ENCODE peak calls at places on chromosomes 4 and X, in ten cellular contexts. B is cardiac fibroblast, U is AG04449, N is endothelial cell, F is PC-3, C is fibroblast of mammary gland, V is heart left ventricle, D is cardiac muscle cell, S is LNCaP clone FGC, Q is endodermal cell. J is an unnamed sample.

GRCh38 chrX:118807151-118808017 is 16.2 kb upstream of the ZCCHC12 start:
- DNase-seq in B (peak), U (no peak), N (peak), F (peak), C (peak), V (no peak), D (peak), S (no peak), Q (peak), J (peak)

GRCh38 chr4:111016416-111016815 is 393.5 kb upstream of the PITX2 start:
- DNase-seq in B (no peak), U (no peak), N (no peak), F (no peak), C (no peak), V (no peak), D (no peak), S (no peak), Q (no peak), J (no peak)

GRCh38 chr4:3301450-3302163 is 8.8 kb downstream of the RGS12 start:
- DNase-seq in B (no peak), U (no peak), N (no peak), F (no peak), C (no peak), V (no peak), D (no peak), S (no peak), Q (peak), J (no peak)

GRCh38 chr4:30073001-30073710 is 647.0 kb upstream of the PCDH7 start:
- DNase-seq in B (peak), U (no peak), N (no peak), F (no peak), C (no peak), V (no peak), D (no peak), S (no peak), Q (no peak), J (no peak)

GRCh38 chr4:127188847-127189246 is 443.9 kb upstream of the INTU start:
- DNase-seq in B (no peak), U (no peak), N (no peak), F (peak), C (peak), V (no peak), D (peak), S (no peak), Q (peak), J (no peak)

GRCh38 chr4:151605215-151605614 is 155.6 kb downstream of the GATB start:
- DNase-seq in B (no peak), U (no peak), N (no peak), F (no peak), C (no peak), V (no peak), D (no peak), S (no peak), Q (no peak), J (no peak)

GRCh38 chrX:122517781-122518180 is 666.3 kb upstream of the GRIA3 start:
- DNase-seq in B (no peak), U (no peak), N (no peak), F (peak), C (peak), V (no peak), D (no peak), S (no peak), Q (no peak), J (no peak)

GRCh38 chr4:183154701-183155391 is 55.8 kb downstream of the WWC2 start:
- DNase-seq in B (no peak), U (no peak), N (no peak), F (no peak), C (no peak), V (peak), D (peak), S (no peak), Q (peak), J (peak)

GRCh38 chr4:14431155-14432134 is 570.8 kb upstream of the CPEB2 start:
- DNase-seq in B (no peak), U (no peak), N (no peak), F (no peak), C (no peak), V (no peak), D (peak), S (no peak), Q (no peak), J (no peak)

GRCh38 chr4:134365852-134366251 is 164.3 kb upstream of the PABPC4L start:
- DNase-seq in B (no peak), U (no peak), N (no peak), F (peak), C (no peak), V (no peak), D (no peak), S (no peak), Q (no peak), J (no peak)

GRCh38 chrX:153583433-153583832 is 15.5 kb downstream of the CCNQ start:
- DNase-seq in B (peak), U (no peak), N (no peak), F (no peak), C (no peak), V (no peak), D (no peak), S (no peak), Q (no peak), J (no peak)

GRCh38 chr4:163380703-163381102 is 37.0 kb downstream of the NPY5R start:
- DNase-seq in B (no peak), U (no peak), N (no peak), F (no peak), C (no peak), V (no peak), D (no peak), S (no peak), Q (no peak), J (peak)

GRCh38 chrX:25527596-25527995 is 511.8 kb upstream of the ARX start:
- DNase-seq in B (no peak), U (no peak), N (no peak), F (no peak), C (no peak), V (no peak), D (no peak), S (no peak), Q (no peak), J (no peak)

GRCh38 chrX:56764975-56765791 is 36.1 kb downstream of the NBDY start:
- DNase-seq in B (no peak), U (no peak), N (no peak), F (no peak), C (no peak), V (no peak), D (no peak), S (no peak), Q (no peak), J (no peak)

GRCh38 chrX:40085086-40085551 is 12.6 kb downstream of the BCOR start:
- DNase-seq in B (peak), U (peak), N (no peak), F (peak), C (peak), V (no peak), D (no peak), S (peak), Q (peak), J (peak)

GRCh38 chr4:2073808-2074481 is 14.8 kb downstream of the NAT8L start:
- DNase-seq in B (no peak), U (no peak), N (peak), F (no peak), C (no peak), V (no peak), D (no peak), S (no peak), Q (peak), J (no peak)

GRCh38 chr4:110059556-110060191 is 138.7 kb downstream of the ELOVL6 start:
- DNase-seq in B (peak), U (no peak), N (no peak), F (peak), C (peak), V (no peak), D (no peak), S (peak), Q (no peak), J (no peak)

GRCh38 chr4:185039508-185040273 is 21.4 kb downstream of the HELT start:
- DNase-seq in B (peak), U (peak), N (peak), F (peak), C (peak), V (no peak), D (peak), S (peak), Q (peak), J (peak)

GRCh38 chrX:42695800-42696358 is 82.1 kb downstream of the PPP1R2C start:
- DNase-seq in B (no peak), U (no peak), N (no peak), F (no peak), C (no peak), V (no peak), D (peak), S (no peak), Q (no peak), J (no peak)

GRCh38 chr4:15007201-15007600 is 4.9 kb downstream of the CPEB2 start:
- DNase-seq in B (no peak), U (no peak), N (no peak), F (no peak), C (no peak), V (no peak), D (no peak), S (no peak), Q (no peak), J (no peak)

GRCh38 chr4:106595906-106596305 is 227.3 kb upstream of the GIMD1 start:
- DNase-seq in B (no peak), U (no peak), N (no peak), F (no peak), C (peak), V (no peak), D (no peak), S (no peak), Q (no peak), J (no peak)

DNA sequence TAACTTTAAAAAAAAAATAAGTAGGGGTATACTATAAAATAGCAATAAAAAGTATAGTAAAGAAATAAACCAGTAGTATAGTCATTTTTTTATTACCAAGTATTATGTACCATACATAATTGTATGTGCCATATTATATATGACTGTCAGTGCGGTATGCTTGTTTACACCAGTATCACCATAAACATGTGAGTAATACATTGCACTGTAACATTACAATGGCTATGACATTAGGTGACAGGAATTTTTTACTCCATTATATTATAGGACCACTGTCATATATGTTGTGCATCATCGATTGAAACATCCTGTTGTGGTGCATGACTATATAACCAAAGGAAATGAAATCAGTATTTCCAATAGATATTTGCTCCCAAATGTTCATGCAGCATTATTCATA is 176.9 kb upstream of the ARHGAP24 start:
- DNase-seq in B (no peak), U (no peak), N (no peak), F (peak), C (no peak), V (no peak), D (no peak), S (no peak), Q (no peak), J (no peak)
- TF ChIP-seq CTCF in B (no peak), U (no peak), N (no peak), F (no peak), C (no peak), V (no peak), D (no peak), S (no peak), Q (no peak), J (no peak)

GRCh38 chrX:19874391-19875050 is 12.9 kb downstream of the SH3KBP1 start:
- DNase-seq in B (no peak), U (no peak), N (no peak), F (no peak), C (no peak), V (no peak), D (no peak), S (no peak), Q (no peak), J (no peak)
- TF ChIP-seq CTCF in B (no peak), U (no peak), N (no peak), F (no peak), C (no peak), V (no peak), D (no peak), S (no peak), Q (no peak), J (no peak)

GRCh38 chr4:76803522-76803921 is 94.4 kb downstream of the SOWAHB start:
- DNase-seq in B (peak), U (no peak), N (no peak), F (peak), C (peak), V (no peak), D (no peak), S (no peak), Q (peak), J (peak)
- TF ChIP-seq CTCF in B (no peak), U (no peak), N (no peak), F (no peak), C (no peak), V (no peak), D (no peak), S (no peak), Q (no peak), J (no peak)

GRCh38 chrX:98379134-98379533 is 1495.4 kb downstream of the RPA4 start:
- DNase-seq in B (no peak), U (no peak), N (no peak), F (peak), C (no peak), V (no peak), D (no peak), S (no peak), Q (no peak), J (no peak)
- TF ChIP-seq CTCF in B (no peak), U (no peak), N (no peak), F (no peak), C (no peak), V (no peak), D (no peak), S (peak), Q (peak), J (no peak)

DNA sequence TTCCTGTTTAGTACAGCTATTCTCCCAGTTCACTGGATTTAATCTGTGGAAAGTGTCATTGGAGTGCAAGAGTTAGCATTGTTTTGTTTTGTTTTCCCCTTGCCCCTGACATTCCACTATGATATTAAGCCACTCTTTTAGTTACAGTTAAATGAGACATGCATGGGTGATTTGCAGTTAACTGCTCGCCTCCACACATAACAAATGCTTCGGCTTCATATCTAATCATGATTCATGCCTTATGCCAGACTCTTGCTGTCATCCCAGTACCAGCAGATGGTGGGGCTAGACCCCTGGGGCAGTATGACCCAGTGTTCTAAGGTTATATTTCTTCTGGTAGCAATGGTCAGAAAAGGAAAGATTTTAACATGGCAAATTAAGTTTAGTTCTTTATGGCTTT is 80.1 kb downstream of the RAP1GDS1 start:
- DNase-seq in B (peak), U (no peak), N (no peak), F (no peak), C (peak), V (no peak), D (no peak), S (no peak), Q (no peak), J (no peak)
- TF ChIP-seq CTCF in B (no peak), U (no peak), N (no peak), F (no peak), C (no peak), V (no peak), D (no peak), S (no peak), Q (no peak), J (no peak)

GRCh38 chrX:107673401-107673800 is 45.1 kb downstream of the PRPS1 start:
- DNase-seq in B (no peak), U (no peak), N (no peak), F (no peak), C (no peak), V (no peak), D (no peak), S (no peak), Q (no peak), J (no peak)

GRCh38 chrX:107674480-107675364 is 46.4 kb downstream of the PRPS1 start:
- DNase-seq in B (peak), U (no peak), N (no peak), F (no peak), C (peak), V (peak), D (no peak), S (no peak), Q (peak), J (no peak)

GRCh38 chrX:107675365-107675654 is 47.0 kb downstream of the PRPS1 start:
- DNase-seq in B (no peak), U (no peak), N (no peak), F (no peak), C (no peak), V (no peak), D (no peak), S (no peak), Q (no peak), J (no peak)

GRCh38 chrX:107673933-107674479 is 45.7 kb downstream of the PRPS1 start:
- DNase-seq in B (peak), U (no peak), N (no peak), F (no peak), C (peak), V (peak), D (no peak), S (no peak), Q (peak), J (peak)

GRCh38 chrX:107672955-107673378 is 44.7 kb downstream of the PRPS1 start:
- DNase-seq in B (peak), U (no peak), N (peak), F (peak), C (peak), V (peak), D (peak), S (no peak), Q (peak), J (peak)
- TF ChIP-seq CTCF in B (peak), U (peak), N (peak), F (peak), C (peak), V (peak), D (peak), S (peak), Q (peak), J (peak)

DNA sequence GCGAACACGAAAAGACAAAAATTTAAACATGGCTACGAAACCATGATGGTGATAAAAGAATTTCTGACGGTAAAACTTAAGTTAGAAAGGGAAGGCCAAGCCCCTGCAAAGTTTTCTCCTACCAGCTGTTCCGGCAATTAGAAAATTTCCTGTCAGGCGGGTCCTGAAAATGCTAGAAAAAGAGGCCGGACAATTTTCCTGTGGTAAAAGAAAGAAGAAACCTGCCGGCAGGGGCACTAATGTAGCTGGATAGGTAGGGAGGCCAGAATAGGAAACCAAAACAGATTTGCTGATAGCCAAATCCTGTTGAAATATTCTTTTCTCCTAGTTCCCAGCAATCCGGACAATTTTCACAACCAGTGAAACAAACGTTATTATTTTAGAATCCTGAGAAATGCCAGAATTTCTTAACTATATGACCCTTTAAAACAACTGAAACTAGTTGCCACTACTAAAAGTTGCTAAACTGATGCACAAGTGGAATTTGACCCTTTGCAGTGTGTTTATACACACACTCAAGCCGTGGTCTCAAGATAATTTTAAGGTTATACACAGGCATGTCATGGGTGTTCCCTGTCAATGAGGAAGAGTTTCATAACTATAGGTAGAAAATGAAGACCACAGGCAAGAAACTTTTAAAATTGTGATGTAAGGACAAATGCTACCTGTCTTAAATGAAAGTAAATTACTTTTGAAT is 47.8 kb downstream of the RPS6KA3 start:
- DNase-seq in B (peak), U (no peak), N (peak), F (no peak), C (no peak), V (no peak), D (no peak), S (no peak), Q (no peak), J (peak)
- TF ChIP-seq CTCF in B (peak), U (no peak), N (no peak), F (no peak), C (no peak), V (no peak), D (peak), S (no peak), Q (peak), J (peak)

DNA sequence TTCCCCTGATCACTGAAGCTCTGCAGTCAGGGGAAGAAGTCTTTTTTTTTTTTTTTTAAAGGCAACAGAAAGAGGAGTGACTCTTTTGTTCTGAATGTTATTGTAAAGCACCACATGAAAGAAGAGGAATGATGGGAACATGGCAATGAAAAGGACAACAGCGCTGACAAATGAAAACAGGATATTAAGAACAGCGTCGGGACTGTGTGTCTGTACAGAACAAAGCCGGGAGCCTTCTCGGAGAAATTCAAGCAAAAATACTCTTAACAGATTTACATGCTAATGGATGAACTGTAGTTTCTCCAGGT is 40.7 kb downstream of the MID1 start:
- DNase-seq in B (peak), U (no peak), N (no peak), F (no peak), C (peak), V (no peak), D (no peak), S (no peak), Q (no peak), J (no peak)
- TF ChIP-seq CTCF in B (no peak), U (no peak), N (no peak), F (no peak), C (no peak), V (no peak), D (no peak), S (no peak), Q (no peak), J (no peak)

GRCh38 chr4:22515888-22516541 is at the start of gene ADGRA3:
- DNase-seq in B (peak), U (no peak), N (peak), F (peak), C (peak), V (peak), D (peak), S (no peak), Q (peak), J (peak)

GRCh38 chr4:22514431-22514830 is 1.4 kb downstream of the ADGRA3 start:
- DNase-seq in B (peak), U (no peak), N (no peak), F (no peak), C (peak), V (no peak), D (no peak), S (no peak), Q (no peak), J (no peak)

GRCh38 chr4:22512306-22512705 is 3.6 kb downstream of the ADGRA3 start:
- DNase-seq in B (no peak), U (no peak), N (no peak), F (no peak), C (peak), V (no peak), D (no peak), S (no peak), Q (no peak), J (no peak)

GRCh38 chr4:22514001-22514400 is 1.9 kb downstream of the ADGRA3 start:
- DNase-seq in B (peak), U (no peak), N (no peak), F (peak), C (peak), V (no peak), D (no peak), S (no peak), Q (no peak), J (no peak)

GRCh38 chr4:22515145-22515887 is 550 bp downstream of the ADGRA3 start:
- DNase-seq in B (peak), U (no peak), N (peak), F (peak), C (peak), V (peak), D (peak), S (peak), Q (peak), J (peak)
- TF ChIP-seq CTCF in B (no peak), U (peak), N (no peak), F (no peak), C (no peak), V (no peak), D (peak), S (peak), Q (peak), J (no peak)